ENCODE peak calls at places on chromosome 19, in nine cellular contexts. One of them, this sample, is unnamed.

GRCh38 chr19:10625003-10625761 is at the start of gene SLC44A2:
- DNase-seq in dorsolateral prefrontal cortex: peak; percentile 74
- DNase-seq in cardiac fibroblast: peak; percentile 74
- DNase-seq in stimulated activated CD4-positive, alpha-beta T cell treated with anti-CD3 and anti-CD28 coated beads, Interleukin-2, amount 100 ng/mL, for 48 hours: no peak
- DNase-seq in posterior vena cava: peak; percentile 92
- DNase-seq in HFF-Myc: no peak
- DNase-seq in activated T-helper 1 cell treated with anti-CD3 and anti-CD28 coated beads, Interleukin-2, amount 50 U/mL, for 16 hours: no peak
- DNase-seq in AG08396: peak; percentile 97
- DNase-seq in kidney tubule cell: peak; percentile 83
- DNase-seq in this sample: peak; percentile 83

GRCh38 chr19:3343619-3344502 is 22.5 kb upstream of the NFIC start:
- DNase-seq in dorsolateral prefrontal cortex: peak; percentile 86
- DNase-seq in cardiac fibroblast: peak; percentile 94
- DNase-seq in stimulated activated CD4-positive, alpha-beta T cell treated with anti-CD3 and anti-CD28 coated beads, Interleukin-2, amount 100 ng/mL, for 48 hours: no peak
- DNase-seq in posterior vena cava: peak; percentile 96
- DNase-seq in HFF-Myc: no peak
- DNase-seq in activated T-helper 1 cell treated with anti-CD3 and anti-CD28 coated beads, Interleukin-2, amount 50 U/mL, for 16 hours: no peak
- DNase-seq in AG08396: peak; percentile 95
- DNase-seq in kidney tubule cell: peak; percentile 77
- DNase-seq in this sample: peak; percentile 80

GRCh38 chr19:4316940-4317339 is 12.5 kb downstream of the FSD1 start:
- DNase-seq in dorsolateral prefrontal cortex: no peak
- DNase-seq in cardiac fibroblast: no peak
- DNase-seq in stimulated activated CD4-positive, alpha-beta T cell treated with anti-CD3 and anti-CD28 coated beads, Interleukin-2, amount 100 ng/mL, for 48 hours: no peak
- DNase-seq in posterior vena cava: no peak
- DNase-seq in HFF-Myc: no peak
- DNase-seq in activated T-helper 1 cell treated with anti-CD3 and anti-CD28 coated beads, Interleukin-2, amount 50 U/mL, for 16 hours: no peak
- DNase-seq in AG08396: peak; percentile 10
- DNase-seq in kidney tubule cell: no peak
- DNase-seq in this sample: no peak

GRCh38 chr19:42132030-42132628 is at the start of gene POU2F2:
- DNase-seq in dorsolateral prefrontal cortex: no peak
- DNase-seq in cardiac fibroblast: no peak
- DNase-seq in stimulated activated CD4-positive, alpha-beta T cell treated with anti-CD3 and anti-CD28 coated beads, Interleukin-2, amount 100 ng/mL, for 48 hours: peak; percentile 71
- DNase-seq in posterior vena cava: no peak
- DNase-seq in HFF-Myc: no peak
- DNase-seq in activated T-helper 1 cell treated with anti-CD3 and anti-CD28 coated beads, Interleukin-2, amount 50 U/mL, for 16 hours: peak; percentile 70
- DNase-seq in AG08396: no peak
- DNase-seq in kidney tubule cell: no peak
- DNase-seq in this sample: peak; percentile 96

GRCh38 chr19:49887653-49888477 is 8.8 kb downstream of the IL4I1 start:
- DNase-seq in dorsolateral prefrontal cortex: no peak
- DNase-seq in cardiac fibroblast: no peak
- DNase-seq in stimulated activated CD4-positive, alpha-beta T cell treated with anti-CD3 and anti-CD28 coated beads, Interleukin-2, amount 100 ng/mL, for 48 hours: no peak
- DNase-seq in posterior vena cava: no peak
- DNase-seq in HFF-Myc: no peak
- DNase-seq in activated T-helper 1 cell treated with anti-CD3 and anti-CD28 coated beads, Interleukin-2, amount 50 U/mL, for 16 hours: no peak
- DNase-seq in AG08396: no peak
- DNase-seq in kidney tubule cell: no peak
- DNase-seq in this sample: peak; percentile 73

GRCh38 chr19:38878575-38879399 is 712 bp upstream of the RINL start:
- DNase-seq in dorsolateral prefrontal cortex: no peak
- DNase-seq in cardiac fibroblast: no peak
- DNase-seq in stimulated activated CD4-positive, alpha-beta T cell treated with anti-CD3 and anti-CD28 coated beads, Interleukin-2, amount 100 ng/mL, for 48 hours: no peak
- DNase-seq in posterior vena cava: no peak
- DNase-seq in HFF-Myc: no peak
- DNase-seq in activated T-helper 1 cell treated with anti-CD3 and anti-CD28 coated beads, Interleukin-2, amount 50 U/mL, for 16 hours: no peak
- DNase-seq in AG08396: no peak
- DNase-seq in kidney tubule cell: no peak
- DNase-seq in this sample: peak; percentile 78

GRCh38 chr19:14139944-14140343 is 3.6 kb upstream of the ASF1B start:
- DNase-seq in dorsolateral prefrontal cortex: no peak
- DNase-seq in cardiac fibroblast: peak; percentile 32
- DNase-seq in stimulated activated CD4-positive, alpha-beta T cell treated with anti-CD3 and anti-CD28 coated beads, Interleukin-2, amount 100 ng/mL, for 48 hours: no peak
- DNase-seq in posterior vena cava: no peak
- DNase-seq in HFF-Myc: peak; percentile 15
- DNase-seq in activated T-helper 1 cell treated with anti-CD3 and anti-CD28 coated beads, Interleukin-2, amount 50 U/mL, for 16 hours: no peak
- DNase-seq in AG08396: no peak
- DNase-seq in kidney tubule cell: no peak
- DNase-seq in this sample: no peak

GRCh38 chr19:50513746-50514345 is at the start of gene ASPDH:
- DNase-seq in dorsolateral prefrontal cortex: peak; percentile 67
- DNase-seq in cardiac fibroblast: no peak
- DNase-seq in stimulated activated CD4-positive, alpha-beta T cell treated with anti-CD3 and anti-CD28 coated beads, Interleukin-2, amount 100 ng/mL, for 48 hours: no peak
- DNase-seq in posterior vena cava: peak; percentile 55
- DNase-seq in HFF-Myc: no peak
- DNase-seq in activated T-helper 1 cell treated with anti-CD3 and anti-CD28 coated beads, Interleukin-2, amount 50 U/mL, for 16 hours: no peak
- DNase-seq in AG08396: no peak
- DNase-seq in kidney tubule cell: no peak
- DNase-seq in this sample: peak; percentile 81

GRCh38 chr19:42683917-42684513 is 56.3 kb downstream of the PSG3 start:
- DNase-seq in dorsolateral prefrontal cortex: no peak
- DNase-seq in cardiac fibroblast: peak; percentile 36
- DNase-seq in stimulated activated CD4-positive, alpha-beta T cell treated with anti-CD3 and anti-CD28 coated beads, Interleukin-2, amount 100 ng/mL, for 48 hours: peak; percentile 27
- DNase-seq in posterior vena cava: no peak
- DNase-seq in HFF-Myc: peak; percentile 21
- DNase-seq in activated T-helper 1 cell treated with anti-CD3 and anti-CD28 coated beads, Interleukin-2, amount 50 U/mL, for 16 hours: no peak
- DNase-seq in AG08396: peak; percentile 35
- DNase-seq in kidney tubule cell: peak; percentile 29
- DNase-seq in this sample: no peak

GRCh38 chr19:55278391-55279135 is 1.3 kb downstream of the HSPBP1 start:
- DNase-seq in dorsolateral prefrontal cortex: no peak
- DNase-seq in cardiac fibroblast: no peak
- DNase-seq in stimulated activated CD4-positive, alpha-beta T cell treated with anti-CD3 and anti-CD28 coated beads, Interleukin-2, amount 100 ng/mL, for 48 hours: no peak
- DNase-seq in posterior vena cava: no peak
- DNase-seq in HFF-Myc: no peak
- DNase-seq in activated T-helper 1 cell treated with anti-CD3 and anti-CD28 coated beads, Interleukin-2, amount 50 U/mL, for 16 hours: no peak
- DNase-seq in AG08396: no peak
- DNase-seq in kidney tubule cell: no peak
- DNase-seq in this sample: no peak

GRCh38 chr19:9801976-9802375 is 16.9 kb downstream of the FBXL12 start:
- DNase-seq in dorsolateral prefrontal cortex: no peak
- DNase-seq in cardiac fibroblast: no peak
- DNase-seq in stimulated activated CD4-positive, alpha-beta T cell treated with anti-CD3 and anti-CD28 coated beads, Interleukin-2, amount 100 ng/mL, for 48 hours: no peak
- DNase-seq in posterior vena cava: no peak
- DNase-seq in HFF-Myc: no peak
- DNase-seq in activated T-helper 1 cell treated with anti-CD3 and anti-CD28 coated beads, Interleukin-2, amount 50 U/mL, for 16 hours: no peak
- DNase-seq in AG08396: no peak
- DNase-seq in kidney tubule cell: no peak
- DNase-seq in this sample: no peak

GRCh38 chr19:45599286-45599685 is 2.7 kb downstream of the GPR4 start:
- DNase-seq in dorsolateral prefrontal cortex: no peak
- DNase-seq in cardiac fibroblast: no peak
- DNase-seq in stimulated activated CD4-positive, alpha-beta T cell treated with anti-CD3 and anti-CD28 coated beads, Interleukin-2, amount 100 ng/mL, for 48 hours: no peak
- DNase-seq in posterior vena cava: no peak
- DNase-seq in HFF-Myc: no peak
- DNase-seq in activated T-helper 1 cell treated with anti-CD3 and anti-CD28 coated beads, Interleukin-2, amount 50 U/mL, for 16 hours: no peak
- DNase-seq in AG08396: no peak
- DNase-seq in kidney tubule cell: no peak
- DNase-seq in this sample: no peak

GRCh38 chr19:44003461-44004134 is 841 bp downstream of the ZNF230 start:
- DNase-seq in dorsolateral prefrontal cortex: no peak
- DNase-seq in cardiac fibroblast: peak; percentile 14
- DNase-seq in stimulated activated CD4-positive, alpha-beta T cell treated with anti-CD3 and anti-CD28 coated beads, Interleukin-2, amount 100 ng/mL, for 48 hours: no peak
- DNase-seq in posterior vena cava: no peak
- DNase-seq in HFF-Myc: no peak
- DNase-seq in activated T-helper 1 cell treated with anti-CD3 and anti-CD28 coated beads, Interleukin-2, amount 50 U/mL, for 16 hours: no peak
- DNase-seq in AG08396: peak; percentile 7
- DNase-seq in kidney tubule cell: peak; percentile 49
- DNase-seq in this sample: peak; percentile 72

GRCh38 chr19:19110410-19111137 is 27.7 kb downstream of the TMEM161A start:
- DNase-seq in dorsolateral prefrontal cortex: peak; percentile 23
- DNase-seq in cardiac fibroblast: peak; percentile 22
- DNase-seq in stimulated activated CD4-positive, alpha-beta T cell treated with anti-CD3 and anti-CD28 coated beads, Interleukin-2, amount 100 ng/mL, for 48 hours: no peak
- DNase-seq in posterior vena cava: no peak
- DNase-seq in HFF-Myc: no peak
- DNase-seq in activated T-helper 1 cell treated with anti-CD3 and anti-CD28 coated beads, Interleukin-2, amount 50 U/mL, for 16 hours: no peak
- DNase-seq in AG08396: no peak
- DNase-seq in kidney tubule cell: no peak
- DNase-seq in this sample: no peak

GRCh38 chr19:9362905-9363304 is at the start of gene ZNF177:
- DNase-seq in dorsolateral prefrontal cortex: peak; percentile 16
- DNase-seq in cardiac fibroblast: peak; percentile 3
- DNase-seq in stimulated activated CD4-positive, alpha-beta T cell treated with anti-CD3 and anti-CD28 coated beads, Interleukin-2, amount 100 ng/mL, for 48 hours: no peak
- DNase-seq in posterior vena cava: no peak
- DNase-seq in HFF-Myc: no peak
- DNase-seq in activated T-helper 1 cell treated with anti-CD3 and anti-CD28 coated beads, Interleukin-2, amount 50 U/mL, for 16 hours: no peak
- DNase-seq in AG08396: no peak
- DNase-seq in kidney tubule cell: no peak
- DNase-seq in this sample: no peak

GRCh38 chr19:52398091-52398461 is 427 bp downstream of the ZNF528 start:
- DNase-seq in dorsolateral prefrontal cortex: no peak
- DNase-seq in cardiac fibroblast: peak; percentile 21
- DNase-seq in stimulated activated CD4-positive, alpha-beta T cell treated with anti-CD3 and anti-CD28 coated beads, Interleukin-2, amount 100 ng/mL, for 48 hours: no peak
- DNase-seq in posterior vena cava: no peak
- DNase-seq in HFF-Myc: no peak
- DNase-seq in activated T-helper 1 cell treated with anti-CD3 and anti-CD28 coated beads, Interleukin-2, amount 50 U/mL, for 16 hours: no peak
- DNase-seq in AG08396: peak; percentile 45
- DNase-seq in kidney tubule cell: peak; percentile 19
- DNase-seq in this sample: no peak

GRCh38 chr19:18496167-18496979 is 25.5 kb downstream of the ELL start:
- DNase-seq in dorsolateral prefrontal cortex: no peak
- DNase-seq in cardiac fibroblast: peak; percentile 37
- DNase-seq in stimulated activated CD4-positive, alpha-beta T cell treated with anti-CD3 and anti-CD28 coated beads, Interleukin-2, amount 100 ng/mL, for 48 hours: no peak
- DNase-seq in posterior vena cava: no peak
- DNase-seq in HFF-Myc: no peak
- DNase-seq in activated T-helper 1 cell treated with anti-CD3 and anti-CD28 coated beads, Interleukin-2, amount 50 U/mL, for 16 hours: peak; percentile 47
- DNase-seq in AG08396: peak; percentile 50
- DNase-seq in kidney tubule cell: peak; percentile 90
- DNase-seq in this sample: peak; percentile 85

GRCh38 chr19:17865364-17866311 is 5.9 kb downstream of the RPL18A start:
- DNase-seq in dorsolateral prefrontal cortex: no peak
- DNase-seq in cardiac fibroblast: no peak
- DNase-seq in stimulated activated CD4-positive, alpha-beta T cell treated with anti-CD3 and anti-CD28 coated beads, Interleukin-2, amount 100 ng/mL, for 48 hours: peak; percentile 36
- DNase-seq in posterior vena cava: no peak
- DNase-seq in HFF-Myc: no peak
- DNase-seq in activated T-helper 1 cell treated with anti-CD3 and anti-CD28 coated beads, Interleukin-2, amount 50 U/mL, for 16 hours: no peak
- DNase-seq in AG08396: no peak
- DNase-seq in kidney tubule cell: peak; percentile 54
- DNase-seq in this sample: no peak

GRCh38 chr19:58386166-58386575 is 898 bp upstream of the RPS5 start:
- DNase-seq in dorsolateral prefrontal cortex: no peak
- DNase-seq in cardiac fibroblast: no peak
- DNase-seq in stimulated activated CD4-positive, alpha-beta T cell treated with anti-CD3 and anti-CD28 coated beads, Interleukin-2, amount 100 ng/mL, for 48 hours: no peak
- DNase-seq in posterior vena cava: peak; percentile 82
- DNase-seq in HFF-Myc: no peak
- DNase-seq in activated T-helper 1 cell treated with anti-CD3 and anti-CD28 coated beads, Interleukin-2, amount 50 U/mL, for 16 hours: peak; percentile 9
- DNase-seq in AG08396: no peak
- DNase-seq in kidney tubule cell: no peak
- DNase-seq in this sample: no peak

GRCh38 chr19:6868341-6868740 is 19.0 kb upstream of the ADGRE1 start:
- DNase-seq in dorsolateral prefrontal cortex: peak; percentile 23
- DNase-seq in cardiac fibroblast: peak; percentile 21
- DNase-seq in stimulated activated CD4-positive, alpha-beta T cell treated with anti-CD3 and anti-CD28 coated beads, Interleukin-2, amount 100 ng/mL, for 48 hours: no peak
- DNase-seq in posterior vena cava: no peak
- DNase-seq in HFF-Myc: no peak
- DNase-seq in activated T-helper 1 cell treated with anti-CD3 and anti-CD28 coated beads, Interleukin-2, amount 50 U/mL, for 16 hours: no peak
- DNase-seq in AG08396: no peak
- DNase-seq in kidney tubule cell: no peak
- DNase-seq in this sample: peak; percentile 58